ENCODE peak calls at places on chromosomes 6 and 20, in five cellular contexts. One of them, this sample, is unnamed.
A peak's percentile ranks its signal among the peaks of the same experiment; 100 is the strongest.

GRCh38 chr6:49744259-49744658 is at the start of gene CRISP3:
- DNase-seq in sigmoid colon: no peak
- DNase-seq in HepG2: peak; percentile 9
- DNase-seq in transverse colon: no peak
- DNase-seq in stomach: no peak
- DNase-seq in this sample: no peak

GRCh38 chr20:25057234-25058050 is 497 bp downstream of the ACSS1 start:
- DNase-seq in sigmoid colon: peak; percentile 90
- DNase-seq in HepG2: no peak
- DNase-seq in transverse colon: peak; percentile 85
- DNase-seq in stomach: peak; percentile 86
- DNase-seq in this sample: peak; percentile 69

GRCh38 chr6:108651781-108652227 is 91.1 kb downstream of the FOXO3 start:
- DNase-seq in sigmoid colon: peak; percentile 85
- DNase-seq in HepG2: no peak
- DNase-seq in transverse colon: no peak
- DNase-seq in stomach: no peak
- DNase-seq in this sample: peak; percentile 79

GRCh38 chr20:20864346-20865096 is 152.1 kb upstream of the RALGAPA2 start:
- DNase-seq in sigmoid colon: no peak
- DNase-seq in HepG2: peak; percentile 76
- DNase-seq in transverse colon: no peak
- DNase-seq in stomach: no peak
- DNase-seq in this sample: no peak

GRCh38 chr20:21981607-21982344 is 276.3 kb downstream of the PAX1 start:
- DNase-seq in sigmoid colon: no peak
- DNase-seq in HepG2: peak; percentile 65
- DNase-seq in transverse colon: no peak
- DNase-seq in stomach: no peak
- DNase-seq in this sample: no peak

GRCh38 chr6:108268845-108269244 is 8.0 kb upstream of the SNX3 start:
- DNase-seq in sigmoid colon: no peak
- DNase-seq in HepG2: no peak
- DNase-seq in transverse colon: no peak
- DNase-seq in stomach: no peak
- DNase-seq in this sample: no peak

GRCh38 chr6:153312633-153313032 is 181.6 kb upstream of the RGS17 start:
- DNase-seq in sigmoid colon: no peak
- DNase-seq in HepG2: peak; percentile 31
- DNase-seq in transverse colon: peak; percentile 12
- DNase-seq in stomach: peak; percentile 67
- DNase-seq in this sample: peak; percentile 5

GRCh38 chr6:62441182-62441581 is 155.2 kb upstream of the KHDRBS2 start:
- DNase-seq in sigmoid colon: no peak
- DNase-seq in HepG2: no peak
- DNase-seq in transverse colon: no peak
- DNase-seq in stomach: no peak
- DNase-seq in this sample: no peak

GRCh38 chr20:10671221-10671849 is 2.5 kb downstream of the JAG1 start:
- DNase-seq in sigmoid colon: peak; percentile 97
- DNase-seq in HepG2: peak; percentile 93
- DNase-seq in transverse colon: peak; percentile 83
- DNase-seq in stomach: peak; percentile 74
- DNase-seq in this sample: peak; percentile 87

GRCh38 chr6:108194503-108194902 is 28.7 kb downstream of the NR2E1 start:
- DNase-seq in sigmoid colon: no peak
- DNase-seq in HepG2: no peak
- DNase-seq in transverse colon: no peak
- DNase-seq in stomach: no peak
- DNase-seq in this sample: no peak

GRCh38 chr6:161161889-161162624 is 111.8 kb downstream of the AGPAT4 start:
- DNase-seq in sigmoid colon: peak; percentile 62
- DNase-seq in HepG2: no peak
- DNase-seq in transverse colon: no peak
- DNase-seq in stomach: no peak
- DNase-seq in this sample: peak; percentile 40

GRCh38 chr20:49297605-49298530 is 20.0 kb upstream of the ZNFX1 start:
- DNase-seq in sigmoid colon: peak; percentile 65
- DNase-seq in HepG2: no peak
- DNase-seq in transverse colon: peak; percentile 11
- DNase-seq in stomach: no peak
- DNase-seq in this sample: no peak

GRCh38 chr6:42417641-42418112 is 34.0 kb downstream of the TRERF1 start:
- DNase-seq in sigmoid colon: no peak
- DNase-seq in HepG2: no peak
- DNase-seq in transverse colon: no peak
- DNase-seq in stomach: no peak
- DNase-seq in this sample: no peak

GRCh38 chr20:1163105-1163504 is 21.7 kb downstream of the TMEM74B start:
- DNase-seq in sigmoid colon: no peak
- DNase-seq in HepG2: no peak
- DNase-seq in transverse colon: no peak
- DNase-seq in stomach: no peak
- DNase-seq in this sample: no peak

GRCh38 chr6:75893058-75893775 is 144.2 kb downstream of the MYO6 start:
- DNase-seq in sigmoid colon: no peak
- DNase-seq in HepG2: peak; percentile 61
- DNase-seq in transverse colon: no peak
- DNase-seq in stomach: no peak
- DNase-seq in this sample: no peak

GRCh38 chr6:152236370-152237097 is 400.6 kb downstream of the SYNE1 start:
- DNase-seq in sigmoid colon: no peak
- DNase-seq in HepG2: no peak
- DNase-seq in transverse colon: no peak
- DNase-seq in stomach: no peak
- DNase-seq in this sample: no peak

GRCh38 chr6:16544006-16544405 is 217.3 kb downstream of the ATXN1 start:
- DNase-seq in sigmoid colon: no peak
- DNase-seq in HepG2: no peak
- DNase-seq in transverse colon: no peak
- DNase-seq in stomach: no peak
- DNase-seq in this sample: no peak

GRCh38 chr6:109336221-109336955 is 45.9 kb downstream of the CD164 start:
- DNase-seq in sigmoid colon: no peak
- DNase-seq in HepG2: no peak
- DNase-seq in transverse colon: peak; percentile 83
- DNase-seq in stomach: peak; percentile 86
- DNase-seq in this sample: peak; percentile 82

GRCh38 chr20:7346562-7346961 is 579.1 kb downstream of the BMP2 start:
- DNase-seq in sigmoid colon: no peak
- DNase-seq in HepG2: no peak
- DNase-seq in transverse colon: no peak
- DNase-seq in stomach: no peak
- DNase-seq in this sample: no peak

GRCh38 chr6:13927203-13927602 is 2.5 kb downstream of the RNF182 start:
- DNase-seq in sigmoid colon: no peak
- DNase-seq in HepG2: no peak
- DNase-seq in transverse colon: no peak
- DNase-seq in stomach: no peak
- DNase-seq in this sample: no peak

GRCh38 chr6:57262901-57263694 is 41.0 kb upstream of the RAB23 start:
- DNase-seq in sigmoid colon: peak; percentile 82
- DNase-seq in HepG2: no peak
- DNase-seq in transverse colon: no peak
- DNase-seq in stomach: no peak
- DNase-seq in this sample: no peak

GRCh38 chr6:89204096-89204495 is 13.1 kb downstream of the GABRR1 start:
- DNase-seq in sigmoid colon: no peak
- DNase-seq in HepG2: no peak
- DNase-seq in transverse colon: no peak
- DNase-seq in stomach: no peak
- DNase-seq in this sample: no peak

GRCh38 chr6:121504227-121504626 is 68.8 kb downstream of the GJA1 start:
- DNase-seq in sigmoid colon: no peak
- DNase-seq in HepG2: no peak
- DNase-seq in transverse colon: no peak
- DNase-seq in stomach: no peak
- DNase-seq in this sample: peak; percentile 58

GRCh38 chr20:57070296-57070695 is 196.1 kb downstream of the BMP7 start:
- DNase-seq in sigmoid colon: peak; percentile 12
- DNase-seq in HepG2: no peak
- DNase-seq in transverse colon: no peak
- DNase-seq in stomach: no peak
- DNase-seq in this sample: no peak

GRCh38 chr20:58407966-58408557 is 19.0 kb downstream of the VAPB start:
- DNase-seq in sigmoid colon: no peak
- DNase-seq in HepG2: no peak
- DNase-seq in transverse colon: no peak
- DNase-seq in stomach: no peak
- DNase-seq in this sample: no peak

GRCh38 chr6:106102034-106102433 is 15.9 kb downstream of the PRDM1 start:
- DNase-seq in sigmoid colon: no peak
- DNase-seq in HepG2: no peak
- DNase-seq in transverse colon: no peak
- DNase-seq in stomach: no peak
- DNase-seq in this sample: no peak

GRCh38 chr6:45310118-45310788 is 17.9 kb upstream of the RUNX2 start:
- DNase-seq in sigmoid colon: no peak
- DNase-seq in HepG2: no peak
- DNase-seq in transverse colon: no peak
- DNase-seq in stomach: no peak
- DNase-seq in this sample: no peak

GRCh38 chr6:5672581-5673011 is 334.1 kb downstream of the NRN1 start:
- DNase-seq in sigmoid colon: peak; percentile 74
- DNase-seq in HepG2: no peak
- DNase-seq in transverse colon: no peak
- DNase-seq in stomach: no peak
- DNase-seq in this sample: no peak

GRCh38 chr20:2651772-2652723 is at the start of gene NOP56:
- DNase-seq in sigmoid colon: peak; percentile 95
- DNase-seq in HepG2: peak; percentile 88
- DNase-seq in transverse colon: peak; percentile 95
- DNase-seq in stomach: peak; percentile 92
- DNase-seq in this sample: peak; percentile 87

GRCh38 chr6:150204705-150205472 is 62.0 kb downstream of the PPP1R14C start:
- DNase-seq in sigmoid colon: no peak
- DNase-seq in HepG2: no peak
- DNase-seq in transverse colon: no peak
- DNase-seq in stomach: no peak
- DNase-seq in this sample: no peak

GRCh38 chr6:71289039-71289801 is 609 bp downstream of the OGFRL1 start:
- DNase-seq in sigmoid colon: peak; percentile 65
- DNase-seq in HepG2: no peak
- DNase-seq in transverse colon: peak; percentile 20
- DNase-seq in stomach: no peak
- DNase-seq in this sample: peak; percentile 14

GRCh38 chr6:106163966-106164877 is 78.1 kb downstream of the PRDM1 start:
- DNase-seq in sigmoid colon: peak; percentile 70
- DNase-seq in HepG2: no peak
- DNase-seq in transverse colon: peak; percentile 46
- DNase-seq in stomach: no peak
- DNase-seq in this sample: no peak

GRCh38 chr6:101747160-101747559 is 353.7 kb downstream of the GRIK2 start:
- DNase-seq in sigmoid colon: no peak
- DNase-seq in HepG2: no peak
- DNase-seq in transverse colon: no peak
- DNase-seq in stomach: no peak
- DNase-seq in this sample: no peak

GRCh38 chr6:125747589-125748533 is 1.6 kb upstream of the HEY2 start:
- DNase-seq in sigmoid colon: peak; percentile 77
- DNase-seq in HepG2: no peak
- DNase-seq in transverse colon: peak; percentile 56
- DNase-seq in stomach: peak; percentile 45
- DNase-seq in this sample: peak; percentile 22

GRCh38 chr6:4264076-4264475 is 128.7 kb upstream of the ECI2 start:
- DNase-seq in sigmoid colon: no peak
- DNase-seq in HepG2: no peak
- DNase-seq in transverse colon: no peak
- DNase-seq in stomach: no peak
- DNase-seq in this sample: no peak

DNA sequence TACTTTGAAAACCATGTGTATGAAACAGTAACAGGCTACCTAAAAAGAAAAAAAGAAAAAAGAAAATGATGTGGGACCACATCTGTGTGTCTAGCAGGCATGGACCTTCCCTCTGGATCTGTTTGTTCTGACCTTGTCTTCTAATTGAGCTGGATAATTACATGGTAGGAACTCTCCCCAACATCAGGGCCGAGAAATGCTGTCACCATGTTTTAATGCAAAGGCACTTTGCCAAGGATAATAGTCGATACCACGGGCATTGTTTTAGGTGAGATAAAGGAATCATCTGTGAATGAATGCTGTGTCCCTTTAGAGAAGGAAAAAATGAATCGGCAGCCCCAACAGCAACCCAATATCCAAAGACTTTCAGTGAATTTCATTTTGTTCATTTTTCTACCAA is 149.1 kb downstream of the ZDHHC14 start:
- DNase-seq in sigmoid colon: no peak
- DNase-seq in HepG2: no peak
- DNase-seq in transverse colon: no peak
- DNase-seq in stomach: no peak
- DNase-seq in this sample: no peak
- TF ChIP-seq POLR2AphosphoS5 in sigmoid colon: no peak
- TF ChIP-seq POLR2AphosphoS5 in HepG2: no peak
- TF ChIP-seq POLR2AphosphoS5 in transverse colon: no peak
- TF ChIP-seq POLR2AphosphoS5 in stomach: no peak
- TF ChIP-seq POLR2AphosphoS5 in this sample: no peak

GRCh38 chr20:61597996-61598395 is 345.9 kb downstream of the CDH4 start:
- DNase-seq in sigmoid colon: no peak
- DNase-seq in HepG2: no peak
- DNase-seq in transverse colon: no peak
- DNase-seq in stomach: no peak
- DNase-seq in this sample: no peak
- H3K9me3 ChIP-seq in sigmoid colon: peaks cover 20% of the 10 kb centered on the region
- H3K9me3 ChIP-seq in HepG2: peaks cover 8% of the 10 kb centered on the region
- H3K9me3 ChIP-seq in transverse colon: no peaks in the 10 kb centered on the region
- H3K9me3 ChIP-seq in stomach: peaks cover 5% of the 10 kb centered on the region
- H3K9me3 ChIP-seq in this sample: no peaks in the 10 kb centered on the region

DNA sequence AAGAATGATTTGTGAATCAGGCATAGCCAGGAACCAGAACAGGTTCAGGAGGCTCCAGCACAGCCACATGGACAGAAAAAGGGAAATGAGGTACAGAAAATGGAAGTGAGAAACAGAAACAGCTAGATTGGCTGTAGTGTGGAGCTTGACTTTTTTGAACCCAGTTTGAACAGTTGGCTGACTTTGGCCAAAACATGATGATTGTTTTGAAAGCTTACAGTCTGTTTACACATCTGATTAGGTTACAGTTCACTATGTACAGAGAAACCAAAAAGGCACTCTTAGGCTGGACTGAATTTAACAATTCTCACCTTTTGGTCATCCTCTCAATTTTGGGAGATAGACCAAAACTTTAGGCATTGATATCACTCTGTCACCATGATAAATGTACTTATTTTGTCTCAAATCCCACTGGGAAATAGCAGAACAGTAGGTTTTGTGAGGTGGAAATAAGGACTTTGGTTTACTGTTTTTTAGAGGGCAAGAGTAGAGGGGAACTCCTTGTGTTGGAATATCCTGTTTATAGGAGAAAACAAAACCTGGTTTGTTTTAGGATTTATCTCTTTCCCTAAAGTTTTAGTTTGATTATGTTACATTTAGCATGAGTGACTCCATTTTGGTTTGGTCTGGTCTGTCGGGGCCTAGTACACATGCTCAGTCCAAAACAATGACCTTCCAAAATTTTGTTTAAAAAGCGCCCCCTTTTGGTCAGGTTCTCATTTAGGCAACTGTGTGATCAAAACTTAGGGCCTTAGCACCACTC is 123.1 kb downstream of the OLIG3 start:
- DNase-seq in sigmoid colon: no peak
- DNase-seq in HepG2: peak; percentile 47
- DNase-seq in transverse colon: no peak
- DNase-seq in stomach: no peak
- DNase-seq in this sample: no peak
- TF ChIP-seq CTCF in sigmoid colon: no peak
- TF ChIP-seq CTCF in HepG2: peak; percentile 15
- TF ChIP-seq CTCF in transverse colon: no peak
- TF ChIP-seq CTCF in stomach: no peak
- TF ChIP-seq CTCF in this sample: no peak

GRCh38 chr20:5215592-5216304 is 88.9 kb downstream of the CDS2 start:
- DNase-seq in sigmoid colon: no peak
- DNase-seq in HepG2: no peak
- DNase-seq in transverse colon: no peak
- DNase-seq in stomach: no peak
- DNase-seq in this sample: no peak
- TF ChIP-seq POLR2AphosphoS5 in sigmoid colon: no peak
- TF ChIP-seq POLR2AphosphoS5 in HepG2: no peak
- TF ChIP-seq POLR2AphosphoS5 in transverse colon: no peak
- TF ChIP-seq POLR2AphosphoS5 in stomach: no peak
- TF ChIP-seq POLR2AphosphoS5 in this sample: no peak